ENCODE peak calls at places on chromosomes 16 and 17, in four cellular contexts. N is suprapubic skin, U is osteoblast, D is small intestine. J is an unnamed sample. For H3K27me3, the result is how much of the 10 kb centered on the place peaks cover.

GRCh38 chr17:80991645-80992076 is at the start of gene CHMP6:
- DNase-seq in N (peak), U (peak), D (peak), J (no peak)

GRCh38 chr16:78447164-78447563 is 347.7 kb downstream of the WWOX start:
- DNase-seq in N (no peak), U (no peak), D (no peak), J (no peak)

GRCh38 chr16:57889960-57890751 is 80.8 kb downstream of the CNGB1 start:
- DNase-seq in N (no peak), U (no peak), D (no peak), J (no peak)

GRCh38 chr16:18836702-18837101 is 35.4 kb upstream of the ARL6IP1 start:
- DNase-seq in N (no peak), U (no peak), D (no peak), J (no peak)

GRCh38 chr17:78910885-78911284 is 7.9 kb upstream of the CEP295NL start:
- DNase-seq in N (no peak), U (no peak), D (no peak), J (no peak)

GRCh38 chr17:8465381-8466158 is 29.9 kb downstream of the NDEL1 start:
- DNase-seq in N (no peak), U (no peak), D (no peak), J (no peak)

GRCh38 chr17:79187186-79187585 is 112.6 kb downstream of the ENGASE start:
- DNase-seq in N (no peak), U (no peak), D (no peak), J (no peak)

GRCh38 chr16:7590934-7591333 is 258.3 kb downstream of the RBFOX1 start:
- DNase-seq in N (no peak), U (no peak), D (no peak), J (no peak)

GRCh38 chr16:31200821-31201510 is 1.6 kb downstream of the PYCARD start:
- DNase-seq in N (no peak), U (peak), D (peak), J (no peak)

GRCh38 chr17:73304971-73305786 is 6.6 kb downstream of the CDC42EP4 start:
- DNase-seq in N (peak), U (peak), D (peak), J (no peak)

GRCh38 chr17:28643979-28644781 is 778 bp downstream of the BLTP2 start:
- DNase-seq in N (peak), U (peak), D (peak), J (peak)

GRCh38 chr17:73902416-73903181 is 258.4 kb upstream of the SDK2 start:
- DNase-seq in N (no peak), U (no peak), D (no peak), J (no peak)

DNA sequence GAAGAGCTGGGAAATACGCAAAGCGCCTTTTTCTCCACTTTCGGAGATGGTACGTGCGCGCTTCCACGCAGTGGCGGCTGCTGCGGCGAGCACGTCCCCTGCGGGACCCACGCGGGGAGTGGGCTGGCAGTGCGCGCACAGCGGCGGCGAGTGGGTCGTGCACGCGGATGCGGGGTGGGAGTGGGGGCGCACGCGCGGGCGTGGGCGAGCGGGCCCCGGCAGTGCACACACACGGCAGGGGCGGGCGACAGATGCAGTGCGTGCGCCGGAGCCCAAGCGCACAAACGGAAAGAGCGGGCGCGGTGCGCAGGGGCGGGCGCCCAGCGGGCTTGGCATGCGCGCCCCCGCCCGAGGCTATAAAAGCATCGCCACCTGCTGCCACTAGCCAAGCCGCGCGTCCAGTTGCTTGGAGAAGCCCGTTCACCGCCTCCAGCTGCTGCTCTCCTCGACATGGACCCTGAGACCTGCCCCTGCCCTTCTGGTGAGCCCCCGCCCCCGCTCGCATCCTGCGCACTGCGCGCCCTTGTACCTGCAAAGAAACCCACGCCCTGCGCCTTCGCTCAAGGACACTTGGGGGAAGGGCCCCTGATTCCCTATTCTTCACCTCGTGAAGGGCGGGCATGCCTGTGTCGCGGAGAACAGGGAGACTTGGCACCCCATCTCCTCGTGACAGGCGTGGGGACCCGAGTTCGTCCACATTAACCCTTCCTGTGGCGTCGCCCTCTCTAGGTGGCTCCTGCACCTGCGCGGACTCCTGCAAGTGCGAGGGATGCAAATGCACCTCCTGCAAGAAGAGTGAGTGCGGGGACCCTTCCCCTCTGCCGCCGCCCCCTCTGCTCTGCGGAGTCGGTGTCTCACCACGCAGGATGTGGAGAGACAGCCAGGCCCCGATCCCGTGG is at the start of gene MT3:
- DNase-seq in N (no peak), U (no peak), D (no peak), J (no peak)
- H3K4me3 ChIP-seq in N (peak), U (peak), D (peak), J (peak)

DNA sequence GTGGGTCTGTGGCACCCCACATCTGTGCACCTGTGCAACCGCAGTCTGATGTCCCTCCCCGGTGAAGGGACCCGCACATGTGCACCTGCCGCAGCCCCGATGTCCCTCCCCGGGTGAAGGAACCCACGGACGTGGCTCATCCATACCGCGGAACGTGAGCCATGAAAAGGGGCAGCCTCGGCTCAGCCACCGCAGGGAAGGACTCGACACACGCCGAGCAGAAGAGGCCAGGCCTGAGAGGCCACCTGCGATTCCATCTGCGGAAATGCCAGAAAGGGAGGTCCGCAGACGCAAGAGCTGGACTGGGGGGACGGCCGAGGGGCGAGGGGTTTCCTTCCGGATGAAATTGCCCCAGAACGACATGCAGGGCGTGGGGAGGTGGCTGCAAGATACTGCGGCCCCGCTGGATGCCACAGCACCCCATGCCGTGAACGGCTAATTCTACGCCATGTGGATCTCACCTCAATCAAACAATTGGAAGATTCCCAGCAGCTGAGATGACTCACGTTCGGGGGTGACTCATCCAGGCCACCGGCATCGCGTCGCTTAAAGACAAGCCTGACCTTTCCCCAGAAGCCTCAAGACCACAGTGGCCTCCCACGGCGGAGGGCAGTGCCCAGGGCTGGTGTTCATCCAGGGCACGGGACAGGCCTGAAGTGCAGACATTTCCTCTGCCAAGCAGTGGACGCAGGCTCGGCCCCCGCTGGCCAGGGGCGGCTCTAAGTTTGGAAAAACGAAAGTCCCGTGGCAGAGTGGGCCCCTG is 21.0 kb downstream of the SOX8 start:
- DNase-seq in N (no peak), U (peak), D (peak), J (no peak)
- H3K27me3 ChIP-seq in N (half or more), U (under half), D (under half), J (under half)

GRCh38 chr17:48553837-48554236 is 8.9 kb upstream of the HOXB2 start:
- DNase-seq in N (no peak), U (no peak), D (no peak), J (no peak)
- H3K4me3 ChIP-seq in N (peak), U (no peak), D (no peak), J (no peak)

DNA sequence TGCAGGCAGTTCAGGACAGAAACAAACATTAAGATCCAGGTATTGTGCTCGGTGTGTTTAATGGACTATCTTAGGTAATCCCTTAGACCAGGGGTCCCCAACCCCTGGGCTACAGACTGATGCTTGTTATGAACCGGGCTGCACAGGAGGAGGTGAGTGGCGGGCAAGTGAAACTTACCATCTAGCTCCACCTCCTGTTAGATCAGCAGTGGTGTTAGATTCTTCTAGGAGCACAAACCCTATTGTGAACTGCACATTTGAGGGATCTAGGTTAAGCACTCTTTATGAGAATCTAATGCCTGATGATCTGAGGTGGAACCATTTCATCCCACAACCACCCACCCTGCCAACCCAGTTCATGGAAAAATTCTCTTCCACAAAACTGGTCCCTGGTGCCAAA is 37.8 kb upstream of the ASIC2 start:
- DNase-seq in N (no peak), U (no peak), D (no peak), J (no peak)
- H3K27me3 ChIP-seq in N (under half), U (under half), D (under half), J (under half)

DNA sequence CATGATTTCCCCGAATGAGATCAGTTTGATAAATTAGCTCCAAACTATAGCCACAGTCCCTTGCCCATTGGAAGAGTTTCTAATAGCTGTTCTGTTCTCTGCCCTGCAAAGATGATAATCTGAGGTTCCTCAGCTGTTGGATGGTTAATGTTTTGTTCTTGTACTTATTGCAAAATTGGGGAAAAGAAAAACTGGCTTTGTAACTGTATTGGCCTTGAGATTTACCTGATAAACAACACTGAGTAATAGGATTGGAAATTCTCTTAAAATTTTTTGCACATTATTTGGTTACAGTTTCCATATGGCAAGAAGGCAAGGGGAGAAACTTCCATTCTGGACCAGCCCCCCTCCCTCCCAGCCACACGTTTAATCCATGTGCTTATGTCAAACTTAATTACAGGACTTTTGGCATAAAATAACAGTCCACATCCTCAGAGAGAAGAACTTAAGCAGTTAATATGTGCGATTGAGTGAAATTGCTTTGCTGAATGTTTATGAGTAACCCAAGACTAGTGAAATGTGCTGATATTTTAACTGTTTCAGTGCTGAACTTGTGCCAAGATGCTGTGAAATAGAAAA is 119.1 kb upstream of the ZFHX3 start:
- DNase-seq in N (no peak), U (no peak), D (no peak), J (no peak)
- H3K4me3 ChIP-seq in N (no peak), U (peak), D (no peak), J (no peak)